ENCODE peak calls at places on chromosome 1, in eight cellular contexts. S is HFF-Myc; G is foreskin keratinocyte; T is mucosa of descending colon; I is AG10803; X is CD4-positive, alpha-beta T cell; U is A549; O is foreskin fibroblast. Q is an unnamed sample.
A peak's percentile ranks its signal among the peaks of the same experiment; 100 is the strongest.

GRCh38 chr1:110245876-110246620 is 35.9 kb downstream of the KCNC4 start:
- DNase-seq in S (no peak), G (peak; percentile 67), T (no peak), I (peak; percentile 13), X (no peak), U (no peak), O (no peak), Q (no peak)

GRCh38 chr1:9537863-9538668 is 1.2 kb upstream of the SLC25A33 start:
- DNase-seq in S (no peak), G (no peak), T (peak; percentile 50), I (no peak), X (no peak), U (no peak), O (no peak), Q (no peak)

GRCh38 chr1:201982082-201982922 is at the start of gene RNPEP:
- DNase-seq in S (no peak), G (no peak), T (peak; percentile 91), I (peak; percentile 64), X (peak; percentile 45), U (peak; percentile 79), O (peak; percentile 86), Q (peak; percentile 73)

GRCh38 chr1:201771466-201771865 is 57.5 kb upstream of the IPO9 start:
- DNase-seq in S (no peak), G (no peak), T (no peak), I (peak; percentile 62), X (no peak), U (no peak), O (no peak), Q (no peak)

GRCh38 chr1:220272047-220272840 is at the start of gene RAB3GAP2:
- DNase-seq in S (peak; percentile 85), G (peak; percentile 77), T (peak; percentile 98), I (peak; percentile 90), X (peak; percentile 96), U (peak; percentile 97), O (peak; percentile 98), Q (peak; percentile 96)

GRCh38 chr1:182684128-182684828 is at the start of gene RGS8:
- DNase-seq in S (no peak), G (no peak), T (no peak), I (no peak), X (no peak), U (no peak), O (no peak), Q (no peak)

GRCh38 chr1:204258213-204259115 is 44.7 kb upstream of the GOLT1A start:
- DNase-seq in S (peak; percentile 25), G (no peak), T (peak; percentile 65), I (peak; percentile 54), X (no peak), U (peak; percentile 85), O (peak; percentile 84), Q (peak; percentile 63)

GRCh38 chr1:36342426-36343185 is 19.2 kb upstream of the EVA1B start:
- DNase-seq in S (no peak), G (no peak), T (peak; percentile 73), I (peak; percentile 75), X (peak; percentile 49), U (peak; percentile 44), O (peak; percentile 89), Q (peak; percentile 69)

GRCh38 chr1:201396859-201397464 is 2.2 kb downstream of the LAD1 start:
- DNase-seq in S (no peak), G (peak; percentile 77), T (peak; percentile 88), I (no peak), X (no peak), U (peak; percentile 81), O (no peak), Q (no peak)

DNA sequence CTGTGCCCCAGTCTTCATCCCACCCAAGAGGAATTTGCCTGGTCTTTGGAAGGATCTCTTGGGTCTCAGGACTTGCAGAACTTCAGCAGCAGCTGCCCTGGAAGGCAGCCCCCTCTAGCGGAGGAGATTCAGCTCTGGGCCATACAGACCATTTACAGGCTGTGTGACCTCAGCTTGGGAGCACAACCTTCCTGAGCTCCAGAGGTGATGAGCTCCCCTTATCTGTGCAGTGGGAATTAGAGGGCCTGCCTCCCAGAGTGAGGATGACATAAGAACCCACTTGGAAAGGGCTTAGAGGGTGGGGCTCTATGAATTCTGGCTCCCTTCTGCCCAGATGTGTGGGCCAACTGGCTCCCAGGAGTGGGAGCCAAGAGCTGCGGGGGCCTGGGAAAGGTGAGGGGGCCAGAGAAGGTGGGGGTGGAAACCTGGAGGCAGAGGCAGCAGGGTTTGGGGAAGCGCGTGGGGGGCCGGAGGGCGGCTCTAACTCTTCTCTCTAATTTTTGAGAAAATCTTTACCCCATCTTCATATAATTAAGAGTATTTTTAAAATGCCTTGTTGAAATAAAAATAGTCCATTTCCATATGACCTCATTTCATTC is 21.4 kb downstream of the EPHB2 start:
- DNase-seq in S (no peak), G (no peak), T (no peak), I (peak; percentile 45), X (no peak), U (no peak), O (no peak), Q (no peak)
- TF ChIP-seq CTCF in S (peak; percentile 57), G (peak; percentile 31), T (no peak), I (peak; percentile 64), X (no peak), U (peak; percentile 32), O (peak; percentile 45), Q (no peak)

DNA sequence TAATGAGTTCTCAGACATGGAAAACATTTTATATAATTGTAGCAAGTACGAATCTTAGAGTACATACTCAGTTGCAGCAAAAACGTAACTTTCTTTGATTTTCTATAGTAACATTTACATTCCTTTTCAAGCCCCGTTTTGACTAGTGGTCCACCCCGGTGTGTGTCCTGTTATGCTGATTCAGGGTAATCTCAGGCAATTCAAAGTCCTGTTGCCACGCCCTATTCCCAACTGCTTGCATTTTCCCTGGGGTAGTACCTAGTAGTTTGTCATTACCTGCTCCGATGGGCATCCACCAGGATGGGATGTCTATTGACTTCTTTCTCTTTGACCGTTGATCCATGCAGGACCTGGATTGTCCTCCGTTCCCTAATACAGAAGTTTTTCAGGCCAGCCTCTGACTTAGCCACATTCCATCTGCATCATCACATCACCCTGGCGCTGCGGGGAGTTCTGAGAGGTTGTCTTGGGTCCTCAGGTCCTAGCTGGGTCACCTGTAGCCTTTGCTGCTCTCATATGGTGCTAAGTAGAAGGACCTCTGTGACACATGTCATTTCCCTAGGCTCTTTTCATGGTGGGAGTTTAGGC is 15.0 kb upstream of the FCAMR start:
- DNase-seq in S (no peak), G (no peak), T (no peak), I (no peak), X (no peak), U (no peak), O (no peak), Q (no peak)
- TF ChIP-seq CTCF in S (no peak), G (no peak), T (no peak), I (no peak), X (no peak), U (no peak), O (no peak), Q (no peak)

GRCh38 chr1:6357243-6357929 is 36.2 kb downstream of the ACOT7 start:
- DNase-seq in S (no peak), G (no peak), T (peak; percentile 66), I (no peak), X (no peak), U (no peak), O (no peak), Q (no peak)
- TF ChIP-seq CTCF in S (peak; percentile 27), G (peak; percentile 42), T (peak; percentile 10), I (no peak), X (no peak), U (no peak), O (no peak), Q (peak; percentile 17)

GRCh38 chr1:33093004-33093403 is 12.1 kb downstream of the AZIN2 start:
- DNase-seq in S (no peak), G (no peak), T (no peak), I (no peak), X (no peak), U (no peak), O (no peak), Q (no peak)
- TF ChIP-seq CTCF in S (peak; percentile 3), G (no peak), T (no peak), I (no peak), X (no peak), U (no peak), O (no peak), Q (no peak)

DNA sequence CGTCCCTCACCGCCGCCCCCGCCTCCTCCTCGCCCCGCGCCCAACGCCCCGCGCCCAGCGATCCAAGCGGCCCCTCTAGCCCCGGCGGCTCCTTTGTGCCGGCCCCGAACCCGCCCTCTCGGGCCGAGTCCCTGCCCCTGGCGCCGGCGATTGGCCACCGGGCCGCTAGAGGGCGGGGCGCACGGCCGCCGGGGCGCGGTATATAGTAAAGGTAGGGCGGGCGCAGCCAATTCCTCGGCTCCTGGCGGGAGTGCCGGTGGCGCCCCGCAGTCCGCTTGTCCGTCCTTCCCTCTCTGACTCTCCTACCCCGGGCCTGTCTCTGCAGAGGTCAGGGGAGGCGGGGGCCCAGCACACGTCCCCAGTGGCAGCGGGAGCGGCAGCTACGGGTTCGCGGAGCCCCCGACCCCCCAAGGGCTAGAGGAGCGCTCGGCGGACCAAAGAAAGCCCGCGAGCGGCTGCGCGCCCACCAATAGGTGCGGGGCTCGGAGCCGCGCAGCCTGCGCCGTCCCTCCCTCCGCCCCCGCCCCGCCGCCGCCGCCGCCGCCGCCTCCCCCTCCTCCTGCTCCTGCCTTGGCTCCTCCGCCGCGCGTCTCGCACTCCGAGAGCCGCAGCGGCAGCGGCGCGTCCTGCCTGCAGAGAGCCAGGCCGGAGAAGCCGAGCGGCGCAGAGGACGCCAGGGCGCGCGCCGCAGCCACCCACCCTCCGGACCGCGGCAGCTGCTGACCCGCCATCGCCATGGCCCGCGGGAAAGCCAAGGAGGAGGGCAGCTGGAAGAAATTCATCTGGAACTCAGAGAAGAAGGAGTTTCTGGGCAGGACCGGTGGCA is at the start of gene ATP1B1:
- DNase-seq in S (peak; percentile 37), G (peak; percentile 69), T (peak; percentile 97), I (peak; percentile 68), X (peak; percentile 56), U (peak; percentile 91), O (peak; percentile 92), Q (peak; percentile 82)
- TF ChIP-seq CTCF in S (peak; percentile 23), G (peak; percentile 41), T (peak; percentile 66), I (peak; percentile 24), X (no peak), U (no peak), O (peak; percentile 25), Q (no peak)

DNA sequence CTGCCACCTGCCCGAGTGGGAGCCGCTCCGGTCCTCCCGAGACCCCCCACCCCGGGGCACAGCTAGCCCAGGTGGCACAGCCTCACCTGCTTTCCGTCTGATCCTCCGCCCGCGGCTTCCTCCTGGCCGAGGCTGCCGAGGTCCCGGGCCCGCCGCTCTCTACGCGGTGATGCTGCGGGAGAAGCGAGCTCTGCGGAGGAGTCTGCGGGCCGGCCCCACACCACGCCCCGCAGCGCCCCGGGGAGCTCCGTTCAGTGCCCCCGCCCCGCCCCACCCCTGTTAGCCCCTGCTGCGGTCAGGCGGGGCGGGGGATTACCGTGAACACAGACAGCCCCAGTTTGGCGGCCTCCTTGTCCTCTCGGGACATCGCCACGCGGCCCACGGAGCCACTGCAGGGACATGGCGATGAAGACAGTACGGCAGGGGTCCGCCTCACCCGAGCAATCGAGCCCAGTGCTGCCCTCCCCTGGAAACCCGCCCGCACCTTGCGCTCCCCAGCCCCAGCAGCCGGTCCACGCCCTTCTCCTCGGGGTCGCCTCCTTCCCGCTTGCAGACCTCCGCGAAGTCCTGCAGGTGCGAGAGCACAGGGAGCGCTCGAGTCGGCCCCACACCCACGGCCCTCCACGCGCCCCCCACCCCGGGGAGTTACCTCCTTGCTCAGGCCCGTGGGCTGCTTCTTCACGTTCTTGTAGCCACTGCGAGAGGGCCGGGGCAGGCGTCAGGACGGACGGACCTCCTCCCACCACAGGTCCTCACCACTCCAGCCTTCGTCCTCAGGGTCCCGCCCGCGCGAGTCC is 933 bp downstream of the C1orf35 start:
- DNase-seq in S (no peak), G (no peak), T (peak; percentile 78), I (no peak), X (peak; percentile 63), U (peak; percentile 76), O (peak; percentile 73), Q (peak; percentile 69)
- TF ChIP-seq CTCF in S (no peak), G (peak; percentile 50), T (no peak), I (peak; percentile 7), X (peak; percentile 30), U (peak; percentile 8), O (peak; percentile 10), Q (peak; percentile 5)

Q was measured in activated CD8-positive, alpha-beta T cell treated with anti-CD3 and anti-CD28 coated beads for 36 hours.